ENCODE peak calls at places on chromosomes 16 and 17, in seven cellular contexts. G is MM.1S, M is PC-3, Y is hepatocyte, O is GM23248, Q is GM23338, T is HCT116. A is an unnamed sample.

GRCh38 chr17:1150863-1151685 is 28.7 kb downstream of the ABR start:
- DNase-seq in G (no peak), M (no peak), Y (no peak), O (no peak), Q (no peak), T (no peak), A (peak; percentile 10)

GRCh38 chr17:47317119-47317518 is 6.6 kb upstream of the EFCAB13 start:
- DNase-seq in G (no peak), M (no peak), Y (no peak), O (peak; percentile 81), Q (no peak), T (no peak), A (no peak)

GRCh38 chr17:55348749-55349354 is 72.8 kb downstream of the MMD start:
- DNase-seq in G (peak; percentile 53), M (peak; percentile 72), Y (peak; percentile 79), O (peak; percentile 76), Q (peak; percentile 77), T (peak; percentile 42), A (no peak)

GRCh38 chr16:7340938-7341337 is 8.3 kb downstream of the RBFOX1 start:
- DNase-seq in G (no peak), M (no peak), Y (no peak), O (no peak), Q (no peak), T (no peak), A (no peak)

GRCh38 chr17:35740997-35741931 is 9.8 kb downstream of the RASL10B start:
- DNase-seq in G (no peak), M (no peak), Y (no peak), O (no peak), Q (peak; percentile 88), T (no peak), A (no peak)

GRCh38 chr16:27777527-27777926 is 227.6 kb downstream of the KATNIP start:
- DNase-seq in G (no peak), M (no peak), Y (no peak), O (no peak), Q (no peak), T (no peak), A (no peak)

GRCh38 chr17:73211745-73212144 is 18.9 kb downstream of the COG1 start:
- DNase-seq in G (no peak), M (no peak), Y (no peak), O (no peak), Q (no peak), T (no peak), A (no peak)

GRCh38 chr16:15509593-15510520 is 75.5 kb downstream of the BMERB1 start:
- DNase-seq in G (no peak), M (no peak), Y (no peak), O (peak; percentile 38), Q (peak; percentile 55), T (no peak), A (no peak)

GRCh38 chr17:47844814-47845453 is 3.9 kb upstream of the SCRN2 start:
- DNase-seq in G (no peak), M (peak; percentile 41), Y (no peak), O (peak; percentile 52), Q (peak; percentile 57), T (no peak), A (no peak)

GRCh38 chr17:79280010-79280409 is 205.4 kb downstream of the ENGASE start:
- DNase-seq in G (no peak), M (no peak), Y (no peak), O (no peak), Q (no peak), T (no peak), A (no peak)

GRCh38 chr17:74736423-74737298 is at the start of gene RAB37:
- DNase-seq in G (no peak), M (no peak), Y (peak; percentile 91), O (peak; percentile 40), Q (peak; percentile 84), T (peak; percentile 47), A (no peak)

GRCh38 chr16:1096164-1097082 is at the start of gene C1QTNF8:
- DNase-seq in G (no peak), M (no peak), Y (no peak), O (no peak), Q (no peak), T (no peak), A (no peak)

GRCh38 chr17:43399839-43400328 is 1.1 kb downstream of the ARL4D start:
- DNase-seq in G (no peak), M (no peak), Y (no peak), O (no peak), Q (no peak), T (no peak), A (no peak)

GRCh38 chr17:40264458-40265185 is 23.1 kb upstream of the CDC6 start:
- DNase-seq in G (no peak), M (no peak), Y (no peak), O (no peak), Q (no peak), T (no peak), A (no peak)

GRCh38 chr16:53172517-53172916 is 117.7 kb downstream of the CHD9 start:
- DNase-seq in G (no peak), M (no peak), Y (no peak), O (no peak), Q (no peak), T (no peak), A (no peak)

GRCh38 chr16:16149710-16150116 is 73.6 kb downstream of the ABCC6 start:
- DNase-seq in G (no peak), M (no peak), Y (no peak), O (no peak), Q (no peak), T (no peak), A (no peak)

GRCh38 chr16:56145369-56145768 is 45.9 kb upstream of the GNAO1 start:
- DNase-seq in G (no peak), M (no peak), Y (peak; percentile 8), O (no peak), Q (peak; percentile 33), T (no peak), A (no peak)

GRCh38 chr16:76535-77272 is 1.3 kb upstream of the MPG start:
- DNase-seq in G (no peak), M (peak; percentile 74), Y (peak; percentile 77), O (peak; percentile 90), Q (no peak), T (no peak), A (peak; percentile 40)

GRCh38 chr16:17227278-17227677 is 243.5 kb downstream of the XYLT1 start:
- DNase-seq in G (no peak), M (no peak), Y (peak; percentile 57), O (no peak), Q (peak; percentile 48), T (peak; percentile 12), A (no peak)

GRCh38 chr17:81209141-81209540 is 13.6 kb downstream of the CEP131 start:
- DNase-seq in G (no peak), M (no peak), Y (no peak), O (no peak), Q (no peak), T (no peak), A (no peak)

GRCh38 chr17:70423562-70423961 is 254.2 kb downstream of the KCNJ2 start:
- DNase-seq in G (no peak), M (no peak), Y (no peak), O (no peak), Q (no peak), T (no peak), A (no peak)

GRCh38 chr17:78875738-78876597 is 27.0 kb downstream of the CEP295NL start:
- DNase-seq in G (no peak), M (peak; percentile 52), Y (no peak), O (peak; percentile 29), Q (no peak), T (no peak), A (no peak)

GRCh38 chr17:41417576-41418015 is 6.8 kb downstream of the KRT37 start:
- DNase-seq in G (peak; percentile 29), M (peak; percentile 84), Y (peak; percentile 15), O (no peak), Q (peak; percentile 79), T (no peak), A (peak; percentile 98)

GRCh38 chr17:30780343-30780742 is 44.1 kb downstream of the CRLF3 start:
- DNase-seq in G (peak; percentile 21), M (no peak), Y (no peak), O (no peak), Q (no peak), T (no peak), A (no peak)

GRCh38 chr16:88433632-88434352 is 19.3 kb upstream of the ZFPM1 start:
- DNase-seq in G (no peak), M (no peak), Y (no peak), O (no peak), Q (no peak), T (no peak), A (no peak)
- TF ChIP-seq EZH2 in G (no peak), M (no peak), Y (no peak), O (no peak), Q (no peak), T (no peak), A (no peak)

DNA sequence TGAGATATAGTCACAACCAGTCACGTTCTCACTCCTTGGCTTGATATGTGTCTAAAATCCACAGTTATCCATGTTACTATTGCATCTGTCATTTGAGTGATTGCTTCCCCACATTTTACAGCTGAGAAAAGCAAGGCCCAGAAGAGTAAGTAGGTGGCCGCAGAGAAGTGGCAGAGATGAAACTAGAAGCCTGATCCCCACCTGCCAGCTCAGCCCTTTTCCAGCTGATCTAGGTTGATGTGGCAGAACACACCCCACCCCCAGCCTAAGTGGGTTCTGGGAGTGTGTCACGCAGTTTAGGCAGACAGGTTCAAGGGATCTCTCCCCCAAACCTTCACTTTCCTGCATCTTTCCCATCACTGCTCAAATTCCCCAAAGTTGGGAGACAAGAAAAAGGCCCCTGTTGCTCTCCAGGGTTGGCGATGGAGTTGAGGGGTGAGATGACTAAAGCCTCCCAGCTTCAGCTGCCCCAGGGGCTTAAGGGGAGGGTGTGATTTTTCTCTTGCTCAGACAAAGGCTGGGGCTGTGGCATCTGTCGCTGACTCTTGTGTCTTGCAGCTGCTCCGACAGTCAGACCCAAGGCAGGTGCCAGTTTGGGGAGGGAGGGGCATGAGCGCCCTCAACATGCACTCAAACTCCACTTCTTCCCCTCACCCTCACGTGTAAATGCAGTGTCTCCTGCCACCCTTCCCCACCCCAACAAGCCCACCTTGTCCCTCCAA is 48.9 kb upstream of the LHX1 start:
- DNase-seq in G (peak; percentile 67), M (no peak), Y (no peak), O (no peak), Q (no peak), T (no peak), A (no peak)
- H2AFZ ChIP-seq in G (no peak overlapping the region), M (no peak overlapping the region), Y (no peak overlapping the region), O (no peak overlapping the region), Q (no peak overlapping the region), T (no peak overlapping the region), A (no peak overlapping the region)

GRCh38 chr16:57305159-57305811 is 20.8 kb upstream of the PLLP start:
- DNase-seq in G (no peak), M (no peak), Y (no peak), O (no peak), Q (no peak), T (no peak), A (no peak)
- H3K9me2 ChIP-seq in G (no peaks in the 10 kb centered on the region), M (no peaks in the 10 kb centered on the region), Y (no peaks in the 10 kb centered on the region), O (no peaks in the 10 kb centered on the region), Q (no peaks in the 10 kb centered on the region), T (no peaks in the 10 kb centered on the region), A (no peaks in the 10 kb centered on the region)

DNA sequence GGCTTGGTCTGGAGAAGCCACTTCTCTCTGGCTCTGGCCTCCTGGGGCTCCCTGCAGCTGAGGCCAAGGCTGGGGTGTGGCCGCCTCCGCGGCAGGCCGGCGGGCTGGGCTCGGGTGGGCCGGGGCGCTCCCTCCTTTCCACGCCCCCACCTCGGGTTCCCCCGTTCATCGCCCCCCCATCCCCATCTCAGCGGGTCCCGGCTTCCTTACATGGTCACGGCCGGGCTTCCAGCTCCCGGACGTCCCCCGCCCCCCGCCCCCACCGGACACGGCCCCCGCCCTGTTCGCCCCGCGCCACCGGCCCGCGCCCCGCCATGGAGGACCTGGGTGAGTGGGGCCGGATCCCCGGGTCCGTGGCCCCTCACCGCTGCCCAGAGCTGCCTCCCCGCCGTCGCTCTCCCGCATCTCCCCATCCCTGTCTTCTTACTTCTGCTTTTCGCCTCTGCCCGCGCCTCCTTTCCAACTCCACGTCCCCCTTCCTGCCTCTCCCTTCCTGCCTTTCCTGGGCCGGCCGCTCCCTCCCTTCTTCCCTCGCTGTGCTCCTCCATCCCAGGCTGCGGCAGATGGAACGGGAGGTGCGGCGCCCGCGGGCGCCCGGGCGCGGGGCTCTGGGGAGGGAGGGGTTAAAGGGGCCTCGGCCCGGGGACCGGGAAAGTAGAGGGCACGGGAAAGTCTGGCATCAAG is at the start of gene TGFB1I1:
- DNase-seq in G (no peak), M (peak; percentile 8), Y (peak; percentile 74), O (peak; percentile 85), Q (peak; percentile 57), T (no peak), A (no peak)
- TF ChIP-seq EZH2 in G (no peak), M (no peak), Y (no peak), O (no peak), Q (peak; percentile 58), T (no peak), A (no peak)